ENCODE peak calls at places on chromosomes 3 and 15, in eight cellular contexts. G, Y, L, O, A, B, E and P are unnamed samples.

GRCh38 chr3:172140499-172141391 is 101.4 kb downstream of the FNDC3B start:
- DNase-seq in G (peak; percentile 90), Y (peak; percentile 84), L (peak; percentile 90), O (no peak), A (peak; percentile 96), B (no peak), E (no peak), P (no peak)

GRCh38 chr3:131503328-131503650 is 518 bp upstream of the MRPL3 start:
- DNase-seq in G (no peak), Y (no peak), L (peak; percentile 64), O (no peak), A (peak; percentile 50), B (no peak), E (no peak), P (no peak)

GRCh38 chr3:136992091-136992490 is 34.3 kb downstream of the IL20RB start:
- DNase-seq in G (no peak), Y (no peak), L (no peak), O (no peak), A (no peak), B (no peak), E (no peak), P (no peak)

GRCh38 chr3:134294302-134294925 is 43.8 kb upstream of the RYK start:
- DNase-seq in G (no peak), Y (no peak), L (no peak), O (peak; percentile 93), A (no peak), B (no peak), E (no peak), P (no peak)

GRCh38 chr3:175914785-175915184 is 1055.7 kb downstream of the NAALADL2 start:
- DNase-seq in G (no peak), Y (no peak), L (peak; percentile 12), O (peak; percentile 61), A (no peak), B (no peak), E (no peak), P (no peak)

GRCh38 chr15:90665288-90666134 is 51.6 kb upstream of the BLM start:
- DNase-seq in G (no peak), Y (peak; percentile 69), L (peak; percentile 87), O (no peak), A (peak; percentile 19), B (peak; percentile 41), E (no peak), P (no peak)

GRCh38 chr3:38030126-38031021 is 932 bp upstream of the PLCD1 start:
- DNase-seq in G (peak; percentile 58), Y (peak; percentile 53), L (peak; percentile 26), O (no peak), A (no peak), B (no peak), E (no peak), P (no peak)

GRCh38 chr3:181313379-181313778 is 323.8 kb upstream of the DNAJC19 start:
- DNase-seq in G (no peak), Y (no peak), L (no peak), O (no peak), A (no peak), B (no peak), E (no peak), P (no peak)

GRCh38 chr3:100833483-100833882 is 124.2 kb downstream of the TFG start:
- DNase-seq in G (no peak), Y (no peak), L (no peak), O (no peak), A (no peak), B (no peak), E (no peak), P (no peak)

GRCh38 chr3:11288786-11289637 is 16.8 kb downstream of the ATG7 start:
- DNase-seq in G (peak; percentile 47), Y (peak; percentile 35), L (peak; percentile 92), O (no peak), A (peak; percentile 95), B (peak; percentile 18), E (no peak), P (peak; percentile 65)

GRCh38 chr3:87867001-87867400 is 191.8 kb downstream of the CGGBP1 start:
- DNase-seq in G (no peak), Y (no peak), L (peak; percentile 67), O (no peak), A (peak; percentile 64), B (no peak), E (no peak), P (no peak)

GRCh38 chr3:50807266-50807665 is 132.5 kb downstream of the DOCK3 start:
- DNase-seq in G (no peak), Y (peak; percentile 82), L (no peak), O (no peak), A (no peak), B (no peak), E (no peak), P (no peak)

GRCh38 chr3:69410301-69410700 is 24.4 kb upstream of the FRMD4B start:
- DNase-seq in G (peak; percentile 75), Y (peak; percentile 50), L (peak; percentile 71), O (peak; percentile 72), A (peak; percentile 89), B (peak; percentile 51), E (no peak), P (peak; percentile 66)

GRCh38 chr3:161314836-161315391 is 56.4 kb downstream of the SPTSSB start:
- DNase-seq in G (no peak), Y (peak; percentile 37), L (peak; percentile 6), O (no peak), A (peak; percentile 10), B (no peak), E (no peak), P (no peak)

GRCh38 chr3:187208159-187208558 is 10.9 kb downstream of the RTP1 start:
- DNase-seq in G (peak; percentile 27), Y (peak; percentile 73), L (peak; percentile 68), O (no peak), A (peak; percentile 7), B (no peak), E (no peak), P (peak; percentile 49)

GRCh38 chr3:57068437-57069089 is 8.1 kb downstream of the SPATA12 start:
- DNase-seq in G (peak; percentile 63), Y (peak; percentile 78), L (peak; percentile 89), O (no peak), A (peak; percentile 66), B (peak; percentile 81), E (no peak), P (peak; percentile 75)

GRCh38 chr3:128133273-128133883 is 9.8 kb upstream of the RUVBL1 start:
- DNase-seq in G (peak; percentile 40), Y (peak; percentile 25), L (peak; percentile 70), O (peak; percentile 25), A (peak; percentile 76), B (peak; percentile 36), E (no peak), P (no peak)

GRCh38 chr15:79593119-79593869 is 161.2 kb downstream of the MINAR1 start:
- DNase-seq in G (peak; percentile 18), Y (no peak), L (peak; percentile 44), O (no peak), A (peak; percentile 3), B (no peak), E (no peak), P (no peak)

GRCh38 chr15:87477759-87478687 is 778.5 kb downstream of the NTRK3 start:
- DNase-seq in G (peak; percentile 90), Y (peak; percentile 9), L (peak; percentile 74), O (no peak), A (no peak), B (no peak), E (no peak), P (peak; percentile 15)

DNA sequence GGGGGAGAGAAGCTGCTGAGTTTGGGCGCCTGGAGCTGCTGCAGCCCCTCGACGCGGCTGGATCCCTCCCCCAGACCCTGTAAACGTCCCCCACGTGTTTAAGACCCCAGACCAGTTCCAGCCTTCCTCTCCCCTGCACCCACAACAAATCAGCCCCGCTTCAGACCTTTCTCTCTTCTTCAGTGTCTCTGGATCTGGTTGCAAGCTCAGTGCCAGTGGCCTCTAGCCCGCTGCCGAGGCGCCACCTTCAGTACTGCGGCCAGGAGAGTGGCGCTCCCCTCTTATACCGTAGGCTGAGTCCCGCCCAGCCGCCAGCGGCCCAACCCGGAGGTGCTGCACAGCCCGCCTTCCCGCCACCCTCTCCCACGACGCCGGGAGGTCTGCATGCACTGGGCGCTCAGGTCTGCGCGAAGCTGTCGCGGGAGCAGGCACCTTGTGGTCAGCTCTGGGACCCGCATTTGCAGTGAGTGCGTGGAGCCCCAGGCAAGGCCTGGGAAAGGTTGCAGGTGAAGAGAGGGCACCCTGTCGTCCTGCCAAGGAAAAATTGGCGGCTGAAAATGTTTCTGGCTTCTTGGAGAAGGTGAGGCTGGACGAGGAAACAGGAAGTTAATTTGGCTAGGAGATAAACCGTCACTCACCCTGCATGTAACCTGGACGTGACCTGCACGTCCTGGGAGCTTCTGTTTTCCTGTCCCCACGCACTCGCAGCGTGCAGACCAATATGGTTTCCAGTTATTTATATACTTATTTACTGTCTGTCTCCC is at the start of gene C2CD4B:
- DNase-seq in G (peak; percentile 59), Y (peak; percentile 14), L (peak; percentile 7), O (no peak), A (peak; percentile 89), B (no peak), E (no peak), P (no peak)
- TF ChIP-seq EZH2 in G (no peak), Y (no peak), L (no peak), O (no peak), A (no peak), B (no peak), E (peak; percentile 48), P (peak; percentile 95)

GRCh38 chr15:96335429-96335807 is 4.9 kb downstream of the NR2F2 start:
- DNase-seq in G (no peak), Y (no peak), L (peak; percentile 43), O (no peak), A (peak; percentile 40), B (no peak), E (no peak), P (no peak)
- TF ChIP-seq EZH2 in G (no peak), Y (no peak), L (no peak), O (no peak), A (no peak), B (no peak), E (no peak), P (no peak)

DNA sequence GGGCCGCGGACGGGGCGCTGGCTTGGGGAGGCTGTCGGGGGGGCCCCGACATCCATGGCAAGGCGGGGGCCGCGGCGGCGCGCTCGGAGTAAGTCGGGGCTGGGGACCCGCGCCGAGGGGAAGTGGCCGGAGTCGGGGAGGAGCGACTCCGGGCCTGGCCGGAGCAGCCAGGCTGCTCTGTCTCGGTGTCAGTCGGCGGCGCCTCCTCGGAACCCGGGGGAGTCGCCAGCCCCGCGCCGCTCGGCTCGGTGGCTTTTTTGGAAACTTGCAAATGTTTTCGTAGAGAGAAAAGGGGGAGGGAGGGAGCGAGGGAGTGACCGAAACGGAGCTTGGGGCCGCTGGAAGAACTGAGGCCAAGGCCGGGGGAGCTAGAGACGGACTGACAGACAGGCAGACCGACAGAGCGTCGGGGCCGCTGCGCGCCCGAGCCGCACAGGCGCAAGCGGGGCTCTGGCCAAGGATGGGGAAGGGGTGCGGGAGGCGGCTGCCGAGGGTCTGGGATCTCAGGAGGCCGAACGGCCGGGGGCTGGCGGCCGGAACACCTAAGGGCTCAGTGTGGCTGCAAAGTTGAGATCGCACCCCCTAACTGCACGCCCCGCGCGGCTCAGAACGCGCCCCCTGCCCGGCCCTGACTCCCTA is 5.0 kb downstream of the PTH1R start:
- DNase-seq in G (peak; percentile 48), Y (no peak), L (peak; percentile 52), O (no peak), A (peak; percentile 26), B (no peak), E (no peak), P (no peak)
- TF ChIP-seq EZH2 in G (peak; percentile 54), Y (peak; percentile 98), L (peak; percentile 91), O (peak; percentile 94), A (peak; percentile 91), B (no peak), E (no peak), P (peak; percentile 100)

GRCh38 chr15:57375827-57376694 is at the start of gene CGNL1:
- DNase-seq in G (peak; percentile 77), Y (peak; percentile 25), L (peak; percentile 71), O (no peak), A (peak; percentile 49), B (no peak), E (no peak), P (no peak)
- TF ChIP-seq EZH2 in G (no peak), Y (no peak), L (peak; percentile 66), O (no peak), A (no peak), B (no peak), E (no peak), P (peak; percentile 73)

GRCh38 chr3:86173401-86173800 is 817.5 kb downstream of the VGLL3 start:
- DNase-seq in G (no peak), Y (no peak), L (no peak), O (no peak), A (no peak), B (no peak), E (no peak), P (no peak)
- TF ChIP-seq EZH2 in G (no peak), Y (no peak), L (no peak), O (no peak), A (no peak), B (no peak), E (no peak), P (no peak)